ENCODE peak calls at places on chromosome 19, in five cellular contexts. One of them, this sample, is unnamed.

GRCh38 chr19:55098716-55099556 is 18.5 kb downstream of the PPP1R12C start:
- DNase-seq in K562: no peak
- DNase-seq in SK-N-SH: no peak
- DNase-seq in HepG2: no peak
- DNase-seq in GM12878: no peak
- DNase-seq in this sample: peak; percentile 41

GRCh38 chr19:18980432-18981020 is 39.5 kb upstream of the HOMER3 start:
- DNase-seq in K562: no peak
- DNase-seq in SK-N-SH: no peak
- DNase-seq in HepG2: no peak
- DNase-seq in GM12878: no peak
- DNase-seq in this sample: no peak

GRCh38 chr19:7869910-7870511 is 4.2 kb downstream of the PRR36 start:
- DNase-seq in K562: peak; percentile 96
- DNase-seq in SK-N-SH: peak; percentile 71
- DNase-seq in HepG2: peak; percentile 87
- DNase-seq in GM12878: no peak
- DNase-seq in this sample: peak; percentile 65

GRCh38 chr19:20423381-20424207 is 142.0 kb downstream of the ZNF737 start:
- DNase-seq in K562: peak; percentile 27
- DNase-seq in SK-N-SH: peak; percentile 15
- DNase-seq in HepG2: no peak
- DNase-seq in GM12878: no peak
- DNase-seq in this sample: peak; percentile 15

GRCh38 chr19:8403098-8403819 is 9.8 kb upstream of the MARCHF2 start:
- DNase-seq in K562: no peak
- DNase-seq in SK-N-SH: peak; percentile 24
- DNase-seq in HepG2: no peak
- DNase-seq in GM12878: no peak
- DNase-seq in this sample: no peak

GRCh38 chr19:19446655-19447437 is 41.4 kb downstream of the GATAD2A start:
- DNase-seq in K562: no peak
- DNase-seq in SK-N-SH: no peak
- DNase-seq in HepG2: no peak
- DNase-seq in GM12878: no peak
- DNase-seq in this sample: no peak

GRCh38 chr19:41914906-41915247 is 13.4 kb downstream of the ERFL start:
- DNase-seq in K562: no peak
- DNase-seq in SK-N-SH: no peak
- DNase-seq in HepG2: no peak
- DNase-seq in GM12878: no peak
- DNase-seq in this sample: no peak

GRCh38 chr19:45705115-45705514 is 12.6 kb downstream of the QPCTL start:
- DNase-seq in K562: no peak
- DNase-seq in SK-N-SH: no peak
- DNase-seq in HepG2: no peak
- DNase-seq in GM12878: no peak
- DNase-seq in this sample: no peak

GRCh38 chr19:14111486-14111885 is 6.1 kb downstream of the PRKACA start:
- DNase-seq in K562: no peak
- DNase-seq in SK-N-SH: no peak
- DNase-seq in HepG2: no peak
- DNase-seq in GM12878: no peak
- DNase-seq in this sample: no peak

GRCh38 chr19:53982611-53983010 is 8.8 kb upstream of the CACNG6 start:
- DNase-seq in K562: no peak
- DNase-seq in SK-N-SH: peak; percentile 80
- DNase-seq in HepG2: no peak
- DNase-seq in GM12878: no peak
- DNase-seq in this sample: no peak

GRCh38 chr19:53008061-53008778 is 5.5 kb upstream of the ERVV-1 start:
- DNase-seq in K562: no peak
- DNase-seq in SK-N-SH: no peak
- DNase-seq in HepG2: no peak
- DNase-seq in GM12878: no peak
- DNase-seq in this sample: no peak

GRCh38 chr19:29370276-29370675 is 155.5 kb upstream of the VSTM2B start:
- DNase-seq in K562: no peak
- DNase-seq in SK-N-SH: no peak
- DNase-seq in HepG2: no peak
- DNase-seq in GM12878: no peak
- DNase-seq in this sample: no peak

GRCh38 chr19:9791552-9792181 is 23.1 kb upstream of the ZNF846 start:
- DNase-seq in K562: peak; percentile 97
- DNase-seq in SK-N-SH: peak; percentile 88
- DNase-seq in HepG2: peak; percentile 76
- DNase-seq in GM12878: peak; percentile 44
- DNase-seq in this sample: peak; percentile 45

GRCh38 chr19:53865918-53866696 is 1.6 kb upstream of the MYADM start:
- DNase-seq in K562: peak; percentile 41
- DNase-seq in SK-N-SH: peak; percentile 87
- DNase-seq in HepG2: peak; percentile 68
- DNase-seq in GM12878: no peak
- DNase-seq in this sample: peak; percentile 34

GRCh38 chr19:54209748-54210494 is 9.3 kb downstream of the RPS9 start:
- DNase-seq in K562: peak; percentile 96
- DNase-seq in SK-N-SH: peak; percentile 82
- DNase-seq in HepG2: peak; percentile 98
- DNase-seq in GM12878: no peak
- DNase-seq in this sample: peak; percentile 55

GRCh38 chr19:38842439-38843174 is 7.2 kb downstream of the HNRNPL start:
- DNase-seq in K562: no peak
- DNase-seq in SK-N-SH: no peak
- DNase-seq in HepG2: no peak
- DNase-seq in GM12878: no peak
- DNase-seq in this sample: no peak

GRCh38 chr19:33251526-33252090 is 26.0 kb upstream of the SLC7A10 start:
- DNase-seq in K562: no peak
- DNase-seq in SK-N-SH: no peak
- DNase-seq in HepG2: no peak
- DNase-seq in GM12878: no peak
- DNase-seq in this sample: no peak

GRCh38 chr19:46192990-46193650 is 36.4 kb upstream of the IGFL1 start:
- DNase-seq in K562: peak; percentile 83
- DNase-seq in SK-N-SH: no peak
- DNase-seq in HepG2: peak; percentile 87
- DNase-seq in GM12878: no peak
- DNase-seq in this sample: peak; percentile 91

GRCh38 chr19:9856609-9857008 is 21.5 kb downstream of the PIN1 start:
- DNase-seq in K562: no peak
- DNase-seq in SK-N-SH: no peak
- DNase-seq in HepG2: no peak
- DNase-seq in GM12878: no peak
- DNase-seq in this sample: no peak

GRCh38 chr19:13089139-13089856 is 13.4 kb downstream of the LYL1 start:
- DNase-seq in K562: peak; percentile 45
- DNase-seq in SK-N-SH: peak; percentile 73
- DNase-seq in HepG2: peak; percentile 30
- DNase-seq in GM12878: no peak
- DNase-seq in this sample: peak; percentile 32

GRCh38 chr19:54928299-54928698 is 19.0 kb downstream of the NLRP7 start:
- DNase-seq in K562: no peak
- DNase-seq in SK-N-SH: no peak
- DNase-seq in HepG2: no peak
- DNase-seq in GM12878: no peak
- DNase-seq in this sample: no peak

GRCh38 chr19:9796113-9796773 is 22.6 kb downstream of the FBXL12 start:
- DNase-seq in K562: peak; percentile 91
- DNase-seq in SK-N-SH: peak; percentile 76
- DNase-seq in HepG2: peak; percentile 86
- DNase-seq in GM12878: peak; percentile 66
- DNase-seq in this sample: peak; percentile 82

GRCh38 chr19:17098326-17098725 is 22.7 kb downstream of the MYO9B start:
- DNase-seq in K562: no peak
- DNase-seq in SK-N-SH: no peak
- DNase-seq in HepG2: no peak
- DNase-seq in GM12878: no peak
- DNase-seq in this sample: no peak

GRCh38 chr19:17103177-17103576 is 27.6 kb downstream of the MYO9B start:
- DNase-seq in K562: peak; percentile 64
- DNase-seq in SK-N-SH: peak; percentile 68
- DNase-seq in HepG2: peak; percentile 56
- DNase-seq in GM12878: no peak
- DNase-seq in this sample: no peak

GRCh38 chr19:17105548-17105947 is 30.0 kb downstream of the MYO9B start:
- DNase-seq in K562: no peak
- DNase-seq in SK-N-SH: no peak
- DNase-seq in HepG2: no peak
- DNase-seq in GM12878: peak; percentile 53
- DNase-seq in this sample: no peak

GRCh38 chr19:17104679-17105078 is 29.1 kb downstream of the MYO9B start:
- DNase-seq in K562: no peak
- DNase-seq in SK-N-SH: no peak
- DNase-seq in HepG2: no peak
- DNase-seq in GM12878: no peak
- DNase-seq in this sample: no peak

GRCh38 chr19:17101686-17102628 is 26.4 kb downstream of the MYO9B start:
- DNase-seq in K562: no peak
- DNase-seq in SK-N-SH: no peak
- DNase-seq in HepG2: no peak
- DNase-seq in GM12878: no peak
- DNase-seq in this sample: no peak
- TF ChIP-seq GABPA in K562: no peak
- TF ChIP-seq GABPA in SK-N-SH: no peak
- TF ChIP-seq GABPA in HepG2: no peak
- TF ChIP-seq GABPA in GM12878: no peak
- TF ChIP-seq GABPA in this sample: no peak

GRCh38 chr19:31430381-31430780 is 81.1 kb upstream of the TSHZ3 start:
- DNase-seq in K562: no peak
- DNase-seq in SK-N-SH: no peak
- DNase-seq in HepG2: no peak
- DNase-seq in GM12878: no peak
- DNase-seq in this sample: no peak

GRCh38 chr19:31432411-31432810 is 83.2 kb upstream of the TSHZ3 start:
- DNase-seq in K562: no peak
- DNase-seq in SK-N-SH: no peak
- DNase-seq in HepG2: no peak
- DNase-seq in GM12878: no peak
- DNase-seq in this sample: no peak

GRCh38 chr19:31438401-31439269 is 89.4 kb upstream of the TSHZ3 start:
- DNase-seq in K562: no peak
- DNase-seq in SK-N-SH: no peak
- DNase-seq in HepG2: no peak
- DNase-seq in GM12878: no peak
- DNase-seq in this sample: no peak

GRCh38 chr19:31439270-31439573 is 90.0 kb upstream of the TSHZ3 start:
- DNase-seq in K562: no peak
- DNase-seq in SK-N-SH: no peak
- DNase-seq in HepG2: no peak
- DNase-seq in GM12878: no peak
- DNase-seq in this sample: no peak

DNA sequence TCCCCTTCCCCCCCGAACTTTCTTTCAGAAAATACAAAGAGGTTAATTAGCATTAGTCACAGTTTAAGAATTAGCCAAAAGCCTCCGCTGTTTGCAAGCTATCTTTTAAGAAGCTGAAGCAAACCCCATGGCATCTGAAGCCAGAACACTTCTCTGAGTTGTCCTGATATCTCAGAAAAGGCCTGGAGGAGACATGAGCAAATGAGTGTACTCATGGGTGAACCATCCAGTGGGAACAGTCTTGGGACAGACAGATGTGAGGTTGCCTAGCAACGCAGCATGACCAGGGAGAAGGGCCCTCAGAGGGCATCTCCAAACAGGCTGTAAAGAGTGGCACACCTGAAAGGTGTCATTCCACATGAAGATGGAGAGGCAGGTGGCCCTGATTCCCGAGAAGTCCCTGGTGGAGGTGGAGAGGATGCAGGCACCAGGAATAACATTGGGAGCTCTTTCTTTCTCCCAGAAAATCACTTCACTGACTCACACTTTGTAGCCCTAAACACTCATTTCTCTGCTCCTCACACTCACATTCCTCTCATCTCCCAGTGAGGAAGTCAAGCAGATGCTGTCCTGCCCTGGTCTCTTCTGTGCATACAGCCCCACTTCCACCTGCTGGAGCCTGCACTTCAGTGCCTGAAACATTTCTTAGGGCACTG is 87.0 kb upstream of the TSHZ3 start:
- DNase-seq in K562: no peak
- DNase-seq in SK-N-SH: no peak
- DNase-seq in HepG2: no peak
- DNase-seq in GM12878: no peak
- DNase-seq in this sample: no peak
- TF ChIP-seq REST in K562: no peak
- TF ChIP-seq REST in SK-N-SH: no peak
- TF ChIP-seq REST in HepG2: no peak
- TF ChIP-seq REST in GM12878: no peak
- TF ChIP-seq REST in this sample: no peak

GRCh38 chr19:4714016-4714415 is 9.6 kb downstream of the DPP9 start:
- DNase-seq in K562: no peak
- DNase-seq in SK-N-SH: no peak
- DNase-seq in HepG2: no peak
- DNase-seq in GM12878: no peak
- DNase-seq in this sample: no peak

GRCh38 chr19:4715529-4716221 is 8.0 kb downstream of the DPP9 start:
- DNase-seq in K562: no peak
- DNase-seq in SK-N-SH: peak; percentile 15
- DNase-seq in HepG2: peak; percentile 80
- DNase-seq in GM12878: no peak
- DNase-seq in this sample: no peak

GRCh38 chr19:4711211-4711610 is 12.4 kb downstream of the DPP9 start:
- DNase-seq in K562: no peak
- DNase-seq in SK-N-SH: no peak
- DNase-seq in HepG2: no peak
- DNase-seq in GM12878: no peak
- DNase-seq in this sample: no peak

GRCh38 chr19:4712771-4713170 is 10.9 kb downstream of the DPP9 start:
- DNase-seq in K562: no peak
- DNase-seq in SK-N-SH: peak; percentile 18
- DNase-seq in HepG2: no peak
- DNase-seq in GM12878: no peak
- DNase-seq in this sample: no peak

DNA sequence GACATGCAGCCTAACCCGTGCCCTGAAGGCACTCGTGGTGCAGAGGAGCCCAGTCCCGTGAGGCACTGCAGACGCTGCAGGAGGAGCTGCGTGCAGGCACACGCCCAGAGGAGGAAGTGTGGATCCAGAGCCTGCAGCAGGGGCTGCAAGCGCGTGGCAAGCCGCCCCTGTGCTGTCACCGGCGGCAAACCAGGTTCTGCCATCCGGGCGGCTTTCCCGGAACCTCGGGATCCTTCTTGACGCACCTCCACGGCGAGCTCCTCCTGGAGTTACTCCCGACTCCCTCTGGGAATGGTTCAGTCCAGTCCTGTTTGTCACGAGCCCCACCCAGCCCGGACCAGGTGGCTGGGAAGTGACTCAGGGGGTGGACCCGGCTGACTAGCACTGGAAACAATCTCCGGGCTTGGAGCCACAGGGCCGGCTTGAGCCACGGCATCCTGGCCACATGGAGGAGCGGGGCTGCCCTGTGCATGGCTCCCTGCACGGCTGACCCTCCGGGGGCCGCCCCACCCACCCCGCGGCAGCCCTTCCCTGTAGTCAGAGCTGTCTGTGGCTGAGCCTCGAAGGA is 10.2 kb downstream of the DPP9 start:
- DNase-seq in K562: no peak
- DNase-seq in SK-N-SH: peak; percentile 43
- DNase-seq in HepG2: no peak
- DNase-seq in GM12878: no peak
- DNase-seq in this sample: no peak
- H3K4me3 ChIP-seq in K562: no peak overlapping the region
- H3K4me3 ChIP-seq in SK-N-SH: no peak overlapping the region
- H3K4me3 ChIP-seq in HepG2: no peak overlapping the region
- H3K4me3 ChIP-seq in GM12878: no peak overlapping the region
- H3K4me3 ChIP-seq in this sample: no peak overlapping the region

GRCh38 chr19:50427997-50428425 is 4.7 kb upstream of the MYBPC2 start:
- DNase-seq in K562: no peak
- DNase-seq in SK-N-SH: no peak
- DNase-seq in HepG2: no peak
- DNase-seq in GM12878: no peak
- DNase-seq in this sample: peak; percentile 93
- TF ChIP-seq GABPA in K562: no peak
- TF ChIP-seq GABPA in SK-N-SH: no peak
- TF ChIP-seq GABPA in HepG2: no peak
- TF ChIP-seq GABPA in GM12878: no peak
- TF ChIP-seq GABPA in this sample: no peak